ENCODE peak calls at places on chromosome X, in seven cellular contexts. Z is esophagus muscularis mucosa, D is uterus, Y is A549, S is transverse colon, F is right lobe of liver, L is breast epithelium. X is an unnamed sample.

GRCh38 chrX:1215123-1215823 is 2.8 kb upstream of the CRLF2 start:
- DNase-seq in F (no peak), Y (no peak), S (no peak), L (no peak), Z (no peak), D (no peak), X (peak; percentile 32)

GRCh38 chrX:13048265-13048664 is 3.8 kb upstream of the FAM9C start:
- DNase-seq in S (no peak), L (no peak), D (no peak), Z (no peak), F (no peak), Y (no peak), X (no peak)

GRCh38 chrX:1419545-1420355 is 27.8 kb upstream of the SLC25A6 start:
- DNase-seq in D (no peak), S (no peak), L (no peak), F (no peak), Y (no peak), Z (no peak), X (peak; percentile 61)

GRCh38 chrX:77742788-77743476 is 43.1 kb downstream of the ATRX start:
- DNase-seq in S (no peak), Y (no peak), Z (no peak), F (no peak), D (no peak), L (no peak), X (no peak)

GRCh38 chrX:27751976-27752375 is 55.8 kb upstream of the MAGEB10 start:
- DNase-seq in F (no peak), L (no peak), S (no peak), Z (no peak), D (no peak), Y (no peak), X (no peak)

GRCh38 chrX:147846676-147847075 is 65.0 kb upstream of the FMR1 start:
- DNase-seq in F (no peak), D (no peak), S (no peak), Z (no peak), Y (no peak), L (no peak), X (no peak)

GRCh38 chrX:44343412-44343942 is at the start of gene EFHC2:
- DNase-seq in D (peak; percentile 43), F (peak; percentile 43), L (peak; percentile 22), S (peak; percentile 28), Y (peak; percentile 6), Z (no peak), X (peak; percentile 63)

GRCh38 chrX:130378008-130378669 is 7.3 kb downstream of the GPR119 start:
- DNase-seq in L (no peak), Y (no peak), S (no peak), F (no peak), D (no peak), Z (no peak), X (no peak)

DNA sequence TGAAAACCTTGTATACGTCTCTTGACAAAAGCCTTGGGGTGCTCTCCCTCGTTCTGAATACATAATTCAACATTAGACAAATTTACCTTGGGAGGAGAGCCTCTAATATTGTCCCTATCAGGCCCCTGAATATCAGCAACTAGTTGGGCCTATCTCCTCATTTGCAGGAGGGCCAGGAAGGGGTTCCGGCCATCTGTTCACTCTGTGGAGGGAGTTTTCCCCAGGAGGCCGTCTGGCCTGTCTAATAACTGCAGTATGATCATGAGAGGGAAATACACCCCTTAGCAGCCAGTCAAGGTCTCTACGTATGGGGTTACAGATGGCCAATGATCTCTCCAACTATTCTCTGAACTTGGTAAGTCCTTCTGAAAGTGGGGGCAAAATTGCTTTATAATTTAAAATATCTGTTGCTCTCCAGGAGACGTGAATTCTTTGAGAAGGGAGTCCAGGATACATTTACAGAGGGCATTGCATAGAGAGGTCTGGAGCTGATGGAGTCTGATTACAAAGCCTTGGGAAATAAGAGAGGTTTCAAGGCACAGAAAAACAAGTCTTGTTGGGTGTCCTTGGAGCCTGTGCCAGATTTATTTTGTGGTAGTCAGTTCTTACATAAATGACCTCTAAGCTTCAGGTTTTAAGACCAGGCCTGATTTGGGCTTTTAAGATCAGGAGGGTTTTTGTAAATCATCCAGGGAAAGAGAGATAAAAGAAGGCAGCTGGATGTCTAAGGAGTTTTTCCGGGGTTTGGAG is 48.2 kb upstream of the UXT start:
- DNase-seq in D (no peak), Z (no peak), S (no peak), Y (no peak), L (no peak), F (no peak), X (no peak)
- H3K4me1 ChIP-seq in D (no peaks in the 10 kb centered on the region), Z (no peaks in the 10 kb centered on the region), S (no peaks in the 10 kb centered on the region), Y (no peaks in the 10 kb centered on the region), L (no peaks in the 10 kb centered on the region), F (no peaks in the 10 kb centered on the region), X (no peaks in the 10 kb centered on the region)

DNA sequence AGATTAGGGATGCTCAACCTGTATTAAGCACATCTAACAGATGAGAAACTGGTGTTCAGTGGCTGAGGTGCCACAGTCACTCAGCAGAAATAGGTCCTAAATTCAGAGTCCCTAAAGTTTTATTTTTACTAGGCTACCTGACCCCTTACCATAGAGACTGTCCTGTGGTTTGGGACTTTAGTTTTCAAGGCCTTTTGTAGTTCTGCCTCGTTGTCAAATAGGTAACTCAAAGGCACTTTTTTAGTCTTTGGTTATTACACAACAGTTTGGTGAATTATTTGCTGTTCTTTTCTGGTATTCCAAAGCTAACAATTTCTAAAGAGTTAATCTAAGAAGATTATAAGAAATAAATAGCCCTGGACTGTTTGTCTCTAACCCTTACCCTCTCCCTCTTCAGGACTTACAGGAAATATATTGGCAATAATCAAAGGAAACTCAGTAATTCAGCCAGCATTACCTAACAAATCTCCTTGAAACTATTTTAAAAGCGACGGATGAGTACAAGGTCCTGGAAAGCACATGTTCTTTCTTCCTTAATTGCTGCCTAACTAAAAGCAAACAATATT is 12.8 kb upstream of the SERTM2 start:
- DNase-seq in F (no peak), L (no peak), S (no peak), Y (no peak), Z (no peak), D (no peak), X (no peak)
- TF ChIP-seq POLR2A in F (no peak), L (no peak), S (no peak), Y (no peak), Z (no peak), D (no peak), X (no peak)

DNA sequence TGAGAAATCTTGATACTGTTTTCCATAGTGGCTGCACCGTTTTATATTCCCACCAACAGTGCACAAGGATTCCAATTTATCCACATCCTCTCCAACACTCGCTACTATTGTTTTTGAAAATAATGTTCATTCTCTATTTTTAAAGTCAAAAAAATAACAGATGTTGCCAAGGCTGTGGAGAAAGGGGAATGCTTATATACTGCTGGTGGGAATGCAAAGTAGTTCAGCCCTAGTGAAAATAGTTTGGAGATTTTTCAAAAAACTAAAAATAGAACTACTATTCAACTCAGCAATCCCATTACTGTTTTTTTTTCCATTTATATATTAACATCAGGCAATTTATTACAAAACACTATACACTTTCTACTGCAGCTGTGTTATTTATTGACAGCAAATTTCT is 208.7 kb downstream of the CBLL2 start:
- DNase-seq in L (no peak), Y (no peak), S (no peak), F (no peak), D (no peak), Z (no peak), X (no peak)
- H3K9me3 ChIP-seq in L (peaks cover 4% of the 10 kb centered on the region), Y (no peaks in the 10 kb centered on the region), S (no peaks in the 10 kb centered on the region), F (peaks cover 9% of the 10 kb centered on the region), D (no peaks in the 10 kb centered on the region), Z (no peaks in the 10 kb centered on the region), X (no peaks in the 10 kb centered on the region)

DNA sequence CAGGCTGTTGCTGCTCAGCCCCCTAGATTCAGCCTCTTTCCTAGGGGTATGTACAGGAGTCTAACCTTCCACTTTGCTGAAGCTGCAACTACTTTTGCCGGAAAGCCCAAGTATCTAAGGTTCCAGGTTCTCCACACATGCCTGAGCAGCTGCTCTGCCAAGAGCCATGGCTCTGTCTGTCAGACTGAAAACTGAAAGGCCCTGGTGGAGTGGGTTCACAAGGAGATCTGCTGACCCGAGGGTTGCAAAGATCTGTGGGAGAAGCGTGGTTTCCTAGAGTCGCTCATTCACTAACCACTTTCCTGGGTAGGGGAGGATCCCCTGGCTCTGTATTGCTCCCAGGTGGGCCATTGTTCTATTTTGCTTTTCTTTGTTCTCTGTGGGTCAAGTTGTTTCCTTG is 6.0 kb upstream of the PNMA6F start:
- DNase-seq in D (no peak), L (no peak), Z (no peak), F (no peak), S (no peak), Y (no peak), X (no peak)
- H3K4me1 ChIP-seq in D (no peaks in the 10 kb centered on the region), L (no peaks in the 10 kb centered on the region), Z (no peaks in the 10 kb centered on the region), F (no peaks in the 10 kb centered on the region), S (no peaks in the 10 kb centered on the region), Y (no peaks in the 10 kb centered on the region), X (no peaks in the 10 kb centered on the region)

X was measured in sigmoid colon.